ENCODE peak calls at places on chromosomes 11 and 22, in five cellular contexts. B, C, E, F and V are unnamed samples.

GRCh38 chr22:16586170-16586569 is 6.4 kb downstream of the CCT8L2 start:
- DNase-seq in B (no peak), C (no peak), E (no peak), F (no peak), V (no peak)

GRCh38 chr11:11620966-11621880 is 582 bp downstream of the GALNT18 start:
- DNase-seq in B (no peak), C (peak; percentile 45), E (peak; percentile 14), F (peak; percentile 17), V (no peak)

GRCh38 chr11:13924801-13925327 is 37.7 kb upstream of the SPON1 start:
- DNase-seq in B (no peak), C (peak; percentile 26), E (no peak), F (no peak), V (no peak)

GRCh38 chr11:65797711-65798110 is 10.8 kb downstream of the OVOL1 start:
- DNase-seq in B (no peak), C (no peak), E (no peak), F (no peak), V (no peak)

GRCh38 chr22:32378703-32379272 is 21.1 kb downstream of the RFPL3 start:
- DNase-seq in B (no peak), C (no peak), E (peak; percentile 18), F (no peak), V (no peak)

GRCh38 chr11:47216141-47216798 is 1.5 kb downstream of the DDB2 start:
- DNase-seq in B (peak; percentile 79), C (peak; percentile 45), E (peak; percentile 61), F (peak; percentile 89), V (no peak)

GRCh38 chr11:66015094-66015881 is 3.5 kb downstream of the CST6 start:
- DNase-seq in B (no peak), C (peak; percentile 62), E (no peak), F (peak; percentile 16), V (no peak)

GRCh38 chr11:128052912-128053641 is 534.3 kb downstream of the ETS1 start:
- DNase-seq in B (no peak), C (no peak), E (peak; percentile 12), F (peak; percentile 86), V (no peak)

GRCh38 chr11:72856551-72857342 is 42.5 kb downstream of the ATG16L2 start:
- DNase-seq in B (no peak), C (no peak), E (no peak), F (no peak), V (no peak)
- TF ChIP-seq CTCF in B (no peak), C (no peak), E (no peak), F (no peak), V (no peak)

DNA sequence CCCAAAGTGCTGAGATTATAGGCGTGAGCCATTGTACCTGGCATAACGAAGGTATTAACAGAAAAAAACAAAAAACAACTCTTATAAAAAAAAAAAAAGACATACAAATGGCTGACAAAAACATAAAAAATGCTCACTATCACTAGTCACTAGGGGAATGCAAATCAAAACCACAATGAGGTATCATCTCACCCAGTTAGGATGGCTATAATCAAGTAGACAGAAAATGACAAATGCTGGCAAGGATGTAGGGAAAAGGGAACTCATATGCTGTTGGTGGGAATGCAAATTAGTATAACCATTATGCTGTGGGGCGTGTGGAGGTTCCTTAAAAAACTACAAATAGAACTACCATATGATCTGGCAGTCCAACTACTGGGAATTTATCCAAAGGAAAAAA is 17.0 kb downstream of the THY1 start:
- DNase-seq in B (no peak), C (no peak), E (no peak), F (peak; percentile 67), V (no peak)
- H3K27ac ChIP-seq in B (no peak overlapping the region), C (no peak overlapping the region), E (no peak overlapping the region), F (no peak overlapping the region), V (no peak overlapping the region)

GRCh38 chr11:26134481-26135355 is 197.2 kb upstream of the ANO3 start:
- DNase-seq in B (no peak), C (no peak), E (peak; percentile 5), F (no peak), V (no peak)
- TF ChIP-seq CTCF in B (no peak), C (no peak), E (peak; percentile 25), F (no peak), V (no peak)

GRCh38 chr11:117497206-117497951 is 169.7 kb downstream of the CEP164 start:
- DNase-seq in B (no peak), C (no peak), E (no peak), F (no peak), V (no peak)

GRCh38 chr11:117505285-117505970 is 177.8 kb downstream of the CEP164 start:
- DNase-seq in B (no peak), C (no peak), E (no peak), F (no peak), V (no peak)

GRCh38 chr11:117498791-117499190 is 171.1 kb downstream of the CEP164 start:
- DNase-seq in B (no peak), C (no peak), E (no peak), F (no peak), V (no peak)

GRCh38 chr11:117502285-117502856 is 174.7 kb downstream of the CEP164 start:
- DNase-seq in B (no peak), C (no peak), E (no peak), F (no peak), V (no peak)

DNA sequence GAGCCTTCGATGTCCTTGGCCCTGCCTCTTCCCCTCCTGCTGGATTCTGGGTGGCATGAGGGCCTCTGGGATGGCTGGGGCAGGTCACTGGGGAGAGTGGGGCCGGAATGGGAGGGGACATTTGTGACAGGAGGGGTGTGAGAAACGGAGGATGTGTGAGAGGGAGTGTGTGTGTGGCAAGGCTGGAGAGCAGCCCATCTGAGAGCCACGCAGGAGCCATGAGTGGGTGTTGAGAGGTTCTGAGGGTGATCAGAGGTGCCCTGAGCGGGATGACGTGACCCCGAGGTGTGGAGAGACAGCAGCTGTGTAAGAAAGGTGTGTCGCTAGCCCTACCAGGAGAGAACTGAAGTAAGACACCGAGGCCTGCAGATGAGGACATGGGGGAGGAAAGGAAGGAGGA is 173.8 kb downstream of the CEP164 start:
- DNase-seq in B (no peak), C (no peak), E (no peak), F (no peak), V (no peak)
- H3K27ac ChIP-seq in B (no peak overlapping the region), C (no peak overlapping the region), E (no peak overlapping the region), F (no peak overlapping the region), V (no peak overlapping the region)

DNA sequence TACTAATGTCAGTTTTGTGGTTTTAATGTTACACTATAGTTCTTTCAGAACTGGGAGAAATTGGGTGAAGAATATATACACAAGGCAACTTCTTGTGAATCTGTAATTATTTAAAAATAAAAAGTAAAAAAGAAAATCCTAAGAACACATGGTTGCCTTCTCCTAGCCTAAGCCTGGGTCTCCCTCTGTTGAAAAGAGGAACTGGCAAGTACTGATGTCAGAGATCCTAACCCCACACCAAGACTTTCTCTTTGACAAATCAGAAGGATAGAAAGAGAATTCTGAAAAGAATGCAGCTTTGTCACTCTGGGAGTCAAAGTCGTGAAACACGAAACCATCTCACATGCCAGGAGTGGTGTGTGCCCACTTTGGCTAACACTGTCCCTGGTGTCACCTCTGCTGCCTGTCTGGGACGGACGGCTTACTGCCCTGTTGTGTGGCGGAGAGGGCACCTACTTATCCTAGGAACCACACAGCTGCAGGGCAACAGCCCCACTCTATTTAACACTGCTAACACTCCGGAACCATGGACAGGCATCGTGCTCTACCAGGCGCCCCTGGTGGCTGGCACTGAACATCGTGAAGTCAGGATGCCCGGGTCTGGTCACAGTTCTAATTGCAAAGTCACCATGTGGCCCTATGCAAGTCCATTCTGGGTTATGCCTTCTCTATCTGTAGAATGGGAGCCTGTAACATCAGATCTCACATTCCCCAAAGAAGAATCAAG is 108.8 kb upstream of the CD82 start:
- DNase-seq in B (no peak), C (no peak), E (peak; percentile 10), F (no peak), V (no peak)
- TF ChIP-seq CTCF in B (no peak), C (peak; percentile 10), E (peak; percentile 12), F (no peak), V (no peak)

GRCh38 chr11:67437082-67437821 is at the start of gene PTPRCAP:
- DNase-seq in B (no peak), C (no peak), E (no peak), F (no peak), V (no peak)

GRCh38 chr11:67435727-67436458 is 1.6 kb downstream of the PTPRCAP start:
- DNase-seq in B (no peak), C (no peak), E (no peak), F (no peak), V (no peak)

GRCh38 chr11:67435031-67435726 is 2.3 kb downstream of the PTPRCAP start:
- DNase-seq in B (no peak), C (no peak), E (no peak), F (no peak), V (no peak)

GRCh38 chr11:67438121-67438902 is 830 bp upstream of the PTPRCAP start:
- DNase-seq in B (no peak), C (no peak), E (no peak), F (no peak), V (no peak)

GRCh38 chr11:67436459-67437081 is 912 bp downstream of the PTPRCAP start:
- DNase-seq in B (no peak), C (no peak), E (no peak), F (no peak), V (no peak)
- H3K27ac ChIP-seq in B (no peak overlapping the region), C (peak overlapping the region; percentile 60), E (peak overlapping the region; percentile 87), F (no peak overlapping the region), V (peak overlapping the region; percentile 42)